ENCODE peak calls at places on chromosomes 13 and 19, in five cellular contexts. One of them, this sample, is unnamed.

GRCh38 chr13:46595136-46595917 is 42.4 kb downstream of the LRCH1 start:
- DNase-seq in AG10803: peak; percentile 71
- DNase-seq in IMR-90: peak; percentile 60
- DNase-seq in BE2C: no peak
- DNase-seq in adrenal gland: no peak
- DNase-seq in this sample: peak; percentile 90

GRCh38 chr19:14061081-14061749 is 661 bp downstream of the PALM3 start:
- DNase-seq in adrenal gland: no peak
- DNase-seq in BE2C: no peak
- DNase-seq in AG10803: no peak
- DNase-seq in IMR-90: no peak
- DNase-seq in this sample: no peak

GRCh38 chr19:45158503-45159026 is 2.2 kb downstream of the NKPD1 start:
- DNase-seq in AG10803: no peak
- DNase-seq in IMR-90: no peak
- DNase-seq in adrenal gland: no peak
- DNase-seq in BE2C: no peak
- DNase-seq in this sample: no peak

GRCh38 chr19:55212447-55212846 is 3.1 kb upstream of the PTPRH start:
- DNase-seq in BE2C: peak; percentile 52
- DNase-seq in adrenal gland: no peak
- DNase-seq in AG10803: no peak
- DNase-seq in IMR-90: no peak
- DNase-seq in this sample: peak; percentile 29

GRCh38 chr19:28289294-28290063 is 923.5 kb downstream of the UQCRFS1 start:
- DNase-seq in AG10803: peak; percentile 64
- DNase-seq in adrenal gland: no peak
- DNase-seq in IMR-90: no peak
- DNase-seq in BE2C: no peak
- DNase-seq in this sample: no peak

GRCh38 chr19:2507109-2507508 is 31.2 kb downstream of the GADD45B start:
- DNase-seq in BE2C: no peak
- DNase-seq in IMR-90: peak; percentile 89
- DNase-seq in AG10803: peak; percentile 58
- DNase-seq in adrenal gland: no peak
- DNase-seq in this sample: peak; percentile 88

GRCh38 chr13:29935309-29935981 is 85.0 kb upstream of the UBL3 start:
- DNase-seq in IMR-90: no peak
- DNase-seq in BE2C: no peak
- DNase-seq in adrenal gland: no peak
- DNase-seq in AG10803: no peak
- DNase-seq in this sample: no peak

GRCh38 chr19:11446652-11447301 is 11.3 kb downstream of the PRKCSH start:
- DNase-seq in AG10803: no peak
- DNase-seq in IMR-90: no peak
- DNase-seq in adrenal gland: peak; percentile 56
- DNase-seq in BE2C: peak; percentile 86
- DNase-seq in this sample: peak; percentile 19

GRCh38 chr13:33322474-33322827 is 36.9 kb upstream of the STARD13 start:
- DNase-seq in AG10803: peak; percentile 85
- DNase-seq in IMR-90: peak; percentile 95
- DNase-seq in adrenal gland: peak; percentile 25
- DNase-seq in BE2C: no peak
- DNase-seq in this sample: no peak

GRCh38 chr13:34107814-34108213 is 289.9 kb downstream of the RFC3 start:
- DNase-seq in IMR-90: no peak
- DNase-seq in adrenal gland: no peak
- DNase-seq in AG10803: peak; percentile 21
- DNase-seq in BE2C: no peak
- DNase-seq in this sample: peak; percentile 45

GRCh38 chr19:3721131-3721899 is 13.1 kb downstream of the TJP3 start:
- DNase-seq in AG10803: peak; percentile 74
- DNase-seq in IMR-90: peak; percentile 75
- DNase-seq in adrenal gland: peak; percentile 73
- DNase-seq in BE2C: peak; percentile 83
- DNase-seq in this sample: peak; percentile 91

GRCh38 chr19:2010135-2010668 is 5.3 kb downstream of the BTBD2 start:
- DNase-seq in BE2C: no peak
- DNase-seq in AG10803: no peak
- DNase-seq in IMR-90: no peak
- DNase-seq in adrenal gland: no peak
- DNase-seq in this sample: no peak

GRCh38 chr19:2231621-2232221 is 4.4 kb downstream of the PLEKHJ1 start:
- DNase-seq in IMR-90: no peak
- DNase-seq in AG10803: no peak
- DNase-seq in adrenal gland: peak; percentile 64
- DNase-seq in BE2C: peak; percentile 74
- DNase-seq in this sample: no peak

GRCh38 chr13:23743269-23743668 is 145.9 kb downstream of the MIPEP start:
- DNase-seq in IMR-90: no peak
- DNase-seq in AG10803: no peak
- DNase-seq in adrenal gland: no peak
- DNase-seq in BE2C: no peak
- DNase-seq in this sample: peak; percentile 81

GRCh38 chr13:26629260-26629659 is 71.8 kb downstream of the WASF3 start:
- DNase-seq in adrenal gland: no peak
- DNase-seq in BE2C: peak; percentile 21
- DNase-seq in IMR-90: no peak
- DNase-seq in AG10803: peak; percentile 3
- DNase-seq in this sample: peak; percentile 15

GRCh38 chr13:29934531-29935308 is 84.3 kb upstream of the UBL3 start:
- DNase-seq in adrenal gland: no peak
- DNase-seq in BE2C: no peak
- DNase-seq in IMR-90: no peak
- DNase-seq in AG10803: no peak
- DNase-seq in this sample: peak; percentile 34

GRCh38 chr13:74316531-74316930 is 182.3 kb upstream of the KLF12 start:
- DNase-seq in adrenal gland: no peak
- DNase-seq in BE2C: no peak
- DNase-seq in AG10803: no peak
- DNase-seq in IMR-90: peak; percentile 1
- DNase-seq in this sample: no peak

GRCh38 chr13:75675421-75675820 is 39.3 kb downstream of the LMO7 start:
- DNase-seq in BE2C: no peak
- DNase-seq in IMR-90: peak; percentile 31
- DNase-seq in AG10803: peak; percentile 55
- DNase-seq in adrenal gland: no peak
- DNase-seq in this sample: no peak

GRCh38 chr19:8401981-8402411 is 11.1 kb upstream of the MARCHF2 start:
- DNase-seq in IMR-90: no peak
- DNase-seq in BE2C: no peak
- DNase-seq in AG10803: no peak
- DNase-seq in adrenal gland: no peak
- DNase-seq in this sample: no peak

GRCh38 chr13:20977394-20977793 is 74.8 kb upstream of the XPO4 start:
- DNase-seq in IMR-90: no peak
- DNase-seq in adrenal gland: no peak
- DNase-seq in AG10803: no peak
- DNase-seq in BE2C: no peak
- DNase-seq in this sample: no peak

GRCh38 chr13:20981370-20982095 is 79.0 kb upstream of the XPO4 start:
- DNase-seq in AG10803: no peak
- DNase-seq in adrenal gland: no peak
- DNase-seq in BE2C: no peak
- DNase-seq in IMR-90: no peak
- DNase-seq in this sample: no peak

GRCh38 chr13:20980420-20980819 is 77.9 kb upstream of the XPO4 start:
- DNase-seq in BE2C: no peak
- DNase-seq in IMR-90: no peak
- DNase-seq in AG10803: no peak
- DNase-seq in adrenal gland: no peak
- DNase-seq in this sample: no peak

GRCh38 chr13:20983386-20983785 is 78.0 kb downstream of the LATS2 start:
- DNase-seq in IMR-90: no peak
- DNase-seq in AG10803: no peak
- DNase-seq in BE2C: no peak
- DNase-seq in adrenal gland: no peak
- DNase-seq in this sample: no peak

GRCh38 chr13:20980899-20981298 is 78.4 kb upstream of the XPO4 start:
- DNase-seq in adrenal gland: no peak
- DNase-seq in IMR-90: no peak
- DNase-seq in AG10803: no peak
- DNase-seq in BE2C: no peak
- DNase-seq in this sample: no peak
- TF ChIP-seq CTCF in adrenal gland: no peak
- TF ChIP-seq CTCF in IMR-90: no peak
- TF ChIP-seq CTCF in AG10803: no peak
- TF ChIP-seq CTCF in BE2C: no peak
- TF ChIP-seq CTCF in this sample: no peak

GRCh38 chr13:113412440-113412839 is 40.8 kb downstream of the ADPRHL1 start:
- DNase-seq in adrenal gland: no peak
- DNase-seq in BE2C: no peak
- DNase-seq in AG10803: no peak
- DNase-seq in IMR-90: no peak
- DNase-seq in this sample: no peak

GRCh38 chr13:113413898-113414282 is 39.4 kb downstream of the ADPRHL1 start:
- DNase-seq in adrenal gland: no peak
- DNase-seq in IMR-90: no peak
- DNase-seq in BE2C: no peak
- DNase-seq in AG10803: peak; percentile 57
- DNase-seq in this sample: no peak

GRCh38 chr13:113414335-113414734 is 39.0 kb downstream of the ADPRHL1 start:
- DNase-seq in BE2C: no peak
- DNase-seq in IMR-90: no peak
- DNase-seq in adrenal gland: no peak
- DNase-seq in AG10803: no peak
- DNase-seq in this sample: no peak

GRCh38 chr13:113415032-113415431 is 38.3 kb downstream of the ADPRHL1 start:
- DNase-seq in IMR-90: no peak
- DNase-seq in AG10803: no peak
- DNase-seq in adrenal gland: no peak
- DNase-seq in BE2C: no peak
- DNase-seq in this sample: no peak

GRCh38 chr13:113413178-113413897 is 40.0 kb downstream of the ADPRHL1 start:
- DNase-seq in adrenal gland: no peak
- DNase-seq in AG10803: peak; percentile 16
- DNase-seq in BE2C: no peak
- DNase-seq in IMR-90: no peak
- DNase-seq in this sample: no peak
- H3K4me3 ChIP-seq in adrenal gland: no peak overlapping the region
- H3K4me3 ChIP-seq in AG10803: no peak overlapping the region
- H3K4me3 ChIP-seq in BE2C: no peak overlapping the region
- H3K4me3 ChIP-seq in IMR-90: no peak overlapping the region
- H3K4me3 ChIP-seq in this sample: no peak overlapping the region

GRCh38 chr19:12782174-12782423 is 6.7 kb upstream of the HOOK2 start:
- DNase-seq in BE2C: no peak
- DNase-seq in IMR-90: no peak
- DNase-seq in adrenal gland: no peak
- DNase-seq in AG10803: no peak
- DNase-seq in this sample: no peak

GRCh38 chr19:12778905-12779161 is 3.5 kb upstream of the HOOK2 start:
- DNase-seq in IMR-90: no peak
- DNase-seq in adrenal gland: no peak
- DNase-seq in BE2C: no peak
- DNase-seq in AG10803: no peak
- DNase-seq in this sample: no peak

GRCh38 chr19:12778020-12778904 is 2.9 kb upstream of the HOOK2 start:
- DNase-seq in IMR-90: peak; percentile 75
- DNase-seq in adrenal gland: peak; percentile 81
- DNase-seq in BE2C: peak; percentile 90
- DNase-seq in AG10803: peak; percentile 81
- DNase-seq in this sample: peak; percentile 64

GRCh38 chr19:12777217-12778019 is 2.1 kb upstream of the HOOK2 start:
- DNase-seq in BE2C: peak; percentile 92
- DNase-seq in AG10803: peak; percentile 66
- DNase-seq in adrenal gland: peak; percentile 79
- DNase-seq in IMR-90: peak; percentile 68
- DNase-seq in this sample: peak; percentile 75

DNA sequence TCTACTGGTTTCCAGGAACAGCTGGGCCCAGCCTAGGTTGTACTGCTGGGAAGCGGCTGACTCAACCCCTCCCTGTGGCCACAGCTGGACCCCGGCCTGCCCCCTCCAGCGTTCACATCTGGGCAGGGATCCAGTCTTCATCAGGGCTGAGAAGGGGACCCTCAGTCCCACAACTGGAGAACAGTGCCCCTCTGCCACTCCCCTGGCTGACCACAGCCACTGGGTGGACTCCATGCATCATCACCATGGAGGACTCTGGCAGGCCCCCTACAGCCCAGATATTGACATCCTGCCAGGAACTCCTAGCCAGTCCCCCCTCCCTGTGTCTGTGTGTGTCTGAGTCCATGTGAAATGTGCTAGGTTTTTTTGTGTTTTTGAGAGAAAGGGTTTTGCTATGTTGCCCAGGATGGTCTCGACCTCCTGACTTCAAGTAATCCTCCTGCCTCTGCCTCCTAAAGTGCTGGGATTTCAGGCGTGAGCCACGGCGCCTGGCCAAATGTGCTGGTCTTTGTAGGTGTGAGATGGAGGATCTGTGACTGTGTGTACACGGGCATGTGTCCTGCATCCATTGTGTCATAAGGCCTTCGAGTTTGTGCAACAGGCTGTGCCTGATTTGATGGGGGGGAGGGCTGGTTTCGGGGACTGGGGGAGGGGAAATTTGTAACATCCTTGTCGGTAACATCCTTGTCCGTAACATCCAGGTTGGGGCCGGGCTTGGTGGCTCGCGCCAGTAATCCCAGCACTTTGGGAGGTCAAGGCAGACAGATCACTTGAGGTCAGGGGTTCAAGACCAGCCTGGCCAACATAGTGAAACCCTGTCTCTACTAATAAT is 4.0 kb upstream of the HOOK2 start:
- DNase-seq in BE2C: peak; percentile 78
- DNase-seq in adrenal gland: peak; percentile 48
- DNase-seq in IMR-90: peak; percentile 77
- DNase-seq in AG10803: peak; percentile 76
- DNase-seq in this sample: no peak
- TF ChIP-seq CTCF in BE2C: peak; percentile 25
- TF ChIP-seq CTCF in adrenal gland: no peak
- TF ChIP-seq CTCF in IMR-90: no peak
- TF ChIP-seq CTCF in AG10803: no peak
- TF ChIP-seq CTCF in this sample: no peak

DNA sequence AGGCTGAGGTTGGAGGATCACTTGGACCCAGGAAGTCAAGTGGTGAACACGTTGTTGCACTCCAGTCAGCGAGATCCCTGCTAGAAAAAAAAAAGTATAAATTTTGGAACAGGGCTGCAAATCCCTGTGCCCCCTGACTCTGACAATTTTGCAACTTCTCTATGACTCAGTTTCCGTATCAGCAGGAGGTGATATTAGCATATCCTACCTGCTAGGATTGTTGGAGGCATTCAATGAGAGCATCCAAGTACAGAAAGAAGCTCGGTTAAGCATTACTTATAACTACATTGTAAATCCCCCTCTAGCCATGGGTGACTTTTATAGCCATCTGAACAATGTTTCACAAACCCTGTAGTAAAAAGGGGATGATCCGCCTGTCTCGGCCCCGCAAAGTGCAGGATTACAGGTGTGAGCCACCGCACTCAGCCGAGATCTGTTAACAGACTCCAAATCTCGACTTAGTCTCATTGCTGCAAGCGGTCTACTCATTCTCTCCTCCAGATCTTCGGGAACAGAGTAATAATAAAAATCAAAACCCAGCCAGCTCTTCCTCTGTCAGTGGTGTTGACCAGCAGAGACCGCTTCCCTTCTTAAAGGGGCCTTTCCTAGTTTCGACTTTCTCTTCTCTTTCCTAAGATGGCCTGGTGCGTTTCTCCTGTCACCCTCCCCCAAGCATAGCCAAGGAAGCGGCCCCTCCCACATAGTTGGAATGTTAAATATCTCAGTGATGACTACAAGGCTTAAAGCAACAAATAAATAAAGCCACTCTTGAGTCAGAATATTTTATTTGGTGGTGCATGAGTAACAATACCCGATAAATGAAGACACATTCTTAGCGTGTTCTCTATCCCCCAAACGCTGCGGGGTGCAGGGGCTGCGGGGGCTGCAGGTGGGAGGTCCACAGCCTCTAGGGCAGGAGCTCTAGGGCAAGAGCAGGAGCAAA is 10.3 kb upstream of the BICRA start:
- DNase-seq in adrenal gland: peak; percentile 72
- DNase-seq in BE2C: no peak
- DNase-seq in IMR-90: peak; percentile 96
- DNase-seq in AG10803: peak; percentile 95
- DNase-seq in this sample: peak; percentile 93
- H3K4me3 ChIP-seq in adrenal gland: peak overlapping the region; percentile 59
- H3K4me3 ChIP-seq in BE2C: no peak overlapping the region
- H3K4me3 ChIP-seq in IMR-90: peak overlapping the region; percentile 52
- H3K4me3 ChIP-seq in AG10803: peak overlapping the region; percentile 60
- H3K4me3 ChIP-seq in this sample: peak overlapping the region; percentile 74

This sample was measured in epithelial cell of esophagus.